ENCODE peak calls at places on chromosomes 13 and 19, in six cellular contexts. W, Q, D, B, G and Y are unnamed samples.
A peak's percentile ranks its signal among the peaks of the same experiment; 100 is the strongest.

GRCh38 chr19:18093439-18094161 is 4.0 kb upstream of the MAST3 start:
- DNase-seq in W (no peak), Q (no peak), D (peak; percentile 55), B (no peak), G (no peak), Y (no peak)

GRCh38 chr13:21957833-21958232 is 287.0 kb downstream of the FGF9 start:
- DNase-seq in W (no peak), Q (no peak), D (no peak), B (no peak), G (peak; percentile 45), Y (no peak)

GRCh38 chr13:26133851-26134250 is 82.0 kb upstream of the SHISA2 start:
- DNase-seq in W (no peak), Q (no peak), D (no peak), B (no peak), G (no peak), Y (no peak)

GRCh38 chr13:102318233-102318632 is 83.6 kb downstream of the FGF14 start:
- DNase-seq in W (no peak), Q (no peak), D (no peak), B (no peak), G (no peak), Y (no peak)

GRCh38 chr19:40610396-40611064 is 9.4 kb downstream of the LTBP4 start:
- DNase-seq in W (peak; percentile 65), Q (peak; percentile 63), D (no peak), B (no peak), G (no peak), Y (no peak)

GRCh38 chr19:42176990-42177685 is 40.3 kb downstream of the DEDD2 start:
- DNase-seq in W (peak; percentile 69), Q (peak; percentile 80), D (peak; percentile 80), B (peak; percentile 60), G (peak; percentile 73), Y (no peak)

GRCh38 chr19:29188704-29189375 is 24.1 kb downstream of the UQCRFS1 start:
- DNase-seq in W (no peak), Q (no peak), D (no peak), B (no peak), G (peak; percentile 3), Y (no peak)

GRCh38 chr13:28040977-28041376 is 52.5 kb upstream of the URAD start:
- DNase-seq in W (no peak), Q (no peak), D (no peak), B (no peak), G (no peak), Y (no peak)

GRCh38 chr19:7645159-7645558 is 8.2 kb downstream of the STXBP2 start:
- DNase-seq in W (no peak), Q (no peak), D (no peak), B (no peak), G (no peak), Y (no peak)

GRCh38 chr19:3073159-3073563 is 10.9 kb upstream of the TLE5 start:
- DNase-seq in W (no peak), Q (no peak), D (peak; percentile 87), B (no peak), G (peak; percentile 68), Y (no peak)

GRCh38 chr13:49649244-49649962 is 21.1 kb downstream of the ARL11 start:
- DNase-seq in W (no peak), Q (no peak), D (peak; percentile 75), B (no peak), G (peak; percentile 44), Y (no peak)

GRCh38 chr19:23311551-23311950 is 61.4 kb upstream of the ZNF724 start:
- DNase-seq in W (no peak), Q (no peak), D (no peak), B (no peak), G (no peak), Y (no peak)

GRCh38 chr13:72959643-72960042 is 99.2 kb upstream of the KLF5 start:
- DNase-seq in W (no peak), Q (no peak), D (peak; percentile 18), B (no peak), G (no peak), Y (no peak)

GRCh38 chr13:76473552-76474134 is 412.6 kb downstream of the KCTD12 start:
- DNase-seq in W (peak; percentile 49), Q (peak; percentile 60), D (peak; percentile 64), B (peak; percentile 39), G (peak; percentile 76), Y (peak; percentile 61)

GRCh38 chr19:13784731-13785452 is 10.4 kb upstream of the ZSWIM4 start:
- DNase-seq in W (peak; percentile 63), Q (peak; percentile 76), D (peak; percentile 64), B (peak; percentile 35), G (peak; percentile 77), Y (no peak)

GRCh38 chr13:110853235-110853721 is 61.6 kb downstream of the ANKRD10 start:
- DNase-seq in W (no peak), Q (no peak), D (no peak), B (no peak), G (no peak), Y (no peak)

GRCh38 chr19:27660428-27660827 is 1552.5 kb downstream of the UQCRFS1 start:
- DNase-seq in W (no peak), Q (no peak), D (no peak), B (no peak), G (no peak), Y (no peak)

GRCh38 chr19:48925240-48925843 is 8.2 kb upstream of the DHDH start:
- DNase-seq in W (no peak), Q (no peak), D (peak; percentile 82), B (no peak), G (peak; percentile 73), Y (no peak)

GRCh38 chr19:16428372-16429036 is 43.3 kb downstream of the EPS15L1 start:
- DNase-seq in W (no peak), Q (no peak), D (no peak), B (no peak), G (no peak), Y (no peak)

GRCh38 chr13:58343081-58343480 is 711.5 kb downstream of the PCDH17 start:
- DNase-seq in W (no peak), Q (no peak), D (no peak), B (no peak), G (no peak), Y (no peak)

GRCh38 chr19:27776020-27776419 is 1436.9 kb downstream of the UQCRFS1 start:
- DNase-seq in W (no peak), Q (no peak), D (peak; percentile 11), B (no peak), G (peak; percentile 40), Y (no peak)

GRCh38 chr13:96935971-96936370 is 58.3 kb downstream of the OXGR1 start:
- DNase-seq in W (no peak), Q (no peak), D (no peak), B (no peak), G (no peak), Y (no peak)

GRCh38 chr19:47027586-47028371 is 8.1 kb downstream of the NPAS1 start:
- DNase-seq in W (no peak), Q (no peak), D (no peak), B (no peak), G (no peak), Y (no peak)

GRCh38 chr19:55362990-55363716 is at the start of gene GARIN5B:
- DNase-seq in W (no peak), Q (no peak), D (no peak), B (no peak), G (no peak), Y (no peak)

GRCh38 chr13:44915962-44916361 is 73.3 kb downstream of the NUFIP1 start:
- DNase-seq in W (no peak), Q (no peak), D (no peak), B (no peak), G (no peak), Y (no peak)

GRCh38 chr19:39246951-39247669 is 1.5 kb downstream of the IFNL4 start:
- DNase-seq in W (no peak), Q (peak; percentile 41), D (no peak), B (no peak), G (no peak), Y (no peak)

GRCh38 chr13:114044486-114044885 is 70.6 kb upstream of the C13orf46 start:
- DNase-seq in W (no peak), Q (no peak), D (no peak), B (no peak), G (peak; percentile 78), Y (no peak)

GRCh38 chr13:23384111-23384510 is 49.4 kb downstream of the SACS start:
- DNase-seq in W (no peak), Q (peak; percentile 26), D (peak; percentile 51), B (no peak), G (peak; percentile 61), Y (no peak)

GRCh38 chr19:31266731-31267130 is 82.5 kb downstream of the TSHZ3 start:
- DNase-seq in W (no peak), Q (no peak), D (no peak), B (no peak), G (no peak), Y (no peak)